ENCODE peak calls at places on chromosomes 4 and X, in seven cellular contexts. E is PC-3, A is GM23248, V is neural progenitor cell, L is MM.1S, Z is GM23338, I is HCT116. G is an unnamed sample.

GRCh38 chr4:106368678-106369077 is at the start of gene GIMD1:
- DNase-seq in E (no peak), A (no peak), V (no peak), L (no peak), Z (no peak), I (no peak), G (no peak)

GRCh38 chr4:181966084-181966483 is 277.1 kb upstream of the TENM3 start:
- DNase-seq in E (no peak), A (peak), V (no peak), L (peak), Z (no peak), I (no peak), G (no peak)

GRCh38 chrX:101408530-101408836 is 461 bp downstream of the HNRNPH2 start:
- DNase-seq in E (no peak), A (no peak), V (no peak), L (no peak), Z (no peak), I (no peak), G (no peak)

GRCh38 chr4:134601706-134602105 is 400.1 kb upstream of the PABPC4L start:
- DNase-seq in E (no peak), A (no peak), V (no peak), L (no peak), Z (no peak), I (no peak), G (no peak)

GRCh38 chrX:50643525-50644137 is 170.4 kb downstream of the SHROOM4 start:
- DNase-seq in E (no peak), A (no peak), V (no peak), L (no peak), Z (no peak), I (no peak), G (no peak)

GRCh38 chrX:154696328-154697045 is 43.1 kb upstream of the CTAG2 start:
- DNase-seq in E (peak), A (peak), V (no peak), L (no peak), Z (no peak), I (no peak), G (no peak)

GRCh38 chr4:6568689-6569332 is 6.2 kb upstream of the MAN2B2 start:
- DNase-seq in E (peak), A (peak), V (no peak), L (no peak), Z (no peak), I (peak), G (no peak)

GRCh38 chrX:48927736-48928382 is 9.0 kb upstream of the PIM2 start:
- DNase-seq in E (no peak), A (no peak), V (peak), L (no peak), Z (peak), I (no peak), G (no peak)

GRCh38 chr4:152515678-152516077 is 20.2 kb downstream of the FBXW7 start:
- DNase-seq in E (peak), A (peak), V (no peak), L (no peak), Z (no peak), I (no peak), G (no peak)

DNA sequence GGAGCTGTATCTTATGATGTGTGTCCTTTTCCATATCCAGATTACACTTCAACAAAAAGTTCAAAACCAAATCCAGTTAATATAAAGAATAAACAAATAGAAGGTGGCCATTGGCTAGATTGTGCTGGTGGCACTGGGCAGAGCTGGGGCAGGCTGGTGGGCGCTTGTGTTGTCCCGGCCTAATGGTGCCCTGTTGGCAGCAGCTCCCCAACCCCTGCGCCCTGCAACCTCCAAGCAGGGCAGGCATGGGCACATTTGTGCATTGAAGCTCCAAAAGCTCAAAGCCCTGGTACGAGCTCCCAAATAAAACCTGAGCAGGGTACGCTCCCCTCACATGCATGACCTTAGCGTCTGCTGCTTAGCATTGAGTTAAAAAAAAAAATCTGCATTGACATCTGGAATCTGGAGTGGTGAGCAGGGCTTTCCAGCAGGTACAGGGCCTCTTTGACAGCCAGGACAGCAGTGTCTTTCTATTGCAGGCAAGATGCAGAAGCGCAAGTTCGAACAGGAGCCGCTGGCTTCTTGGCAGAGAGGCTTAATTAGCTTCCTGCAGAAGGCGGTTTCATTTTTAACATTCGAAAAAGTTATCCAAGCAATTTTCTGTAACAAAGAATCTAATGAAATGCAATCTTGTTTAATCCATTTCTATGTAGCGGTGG is 25.9 kb upstream of the NYX start:
- DNase-seq in E (no peak), A (peak), V (no peak), L (no peak), Z (no peak), I (no peak), G (no peak)
- H3K4me3 ChIP-seq in E (no peak), A (peak), V (no peak), L (no peak), Z (no peak), I (no peak), G (no peak)

DNA sequence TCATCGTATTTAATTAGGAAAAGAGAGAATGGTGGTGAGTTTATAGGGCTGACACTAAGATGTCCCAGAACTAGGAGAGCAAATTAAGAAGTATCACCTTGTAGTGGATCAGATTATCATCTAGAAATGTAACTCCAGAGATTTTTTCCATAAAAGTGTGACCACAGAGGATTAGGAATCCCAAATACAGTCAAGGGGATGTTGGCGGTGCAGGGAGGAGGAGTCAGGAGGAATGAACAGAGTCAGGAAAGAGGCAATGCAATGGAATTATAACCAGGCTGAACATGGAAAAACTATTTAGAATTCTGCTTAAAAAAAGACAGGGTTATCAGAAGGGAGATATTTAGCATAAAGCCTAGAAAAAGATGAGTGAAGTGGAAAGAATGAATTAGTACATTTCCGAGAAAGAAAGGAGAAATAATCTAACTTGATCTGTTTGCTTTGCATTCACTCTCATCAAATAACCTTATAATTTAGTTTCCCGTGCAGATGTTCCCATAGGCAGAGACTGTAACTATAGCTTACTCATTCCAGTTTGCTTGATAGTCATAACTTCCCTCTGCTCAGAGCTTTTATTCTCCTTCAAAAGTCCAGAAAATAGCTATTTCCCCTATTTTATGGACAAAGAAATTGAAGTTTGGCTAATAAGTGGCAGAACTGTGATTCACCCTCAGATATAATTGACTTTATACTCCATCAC is 56.4 kb downstream of the SCFD2 start:
- DNase-seq in E (no peak), A (peak), V (no peak), L (no peak), Z (no peak), I (no peak), G (no peak)
- TF ChIP-seq EZH2phosphoT487 in E (no peak), A (no peak), V (no peak), L (no peak), Z (no peak), I (no peak), G (no peak)

DNA sequence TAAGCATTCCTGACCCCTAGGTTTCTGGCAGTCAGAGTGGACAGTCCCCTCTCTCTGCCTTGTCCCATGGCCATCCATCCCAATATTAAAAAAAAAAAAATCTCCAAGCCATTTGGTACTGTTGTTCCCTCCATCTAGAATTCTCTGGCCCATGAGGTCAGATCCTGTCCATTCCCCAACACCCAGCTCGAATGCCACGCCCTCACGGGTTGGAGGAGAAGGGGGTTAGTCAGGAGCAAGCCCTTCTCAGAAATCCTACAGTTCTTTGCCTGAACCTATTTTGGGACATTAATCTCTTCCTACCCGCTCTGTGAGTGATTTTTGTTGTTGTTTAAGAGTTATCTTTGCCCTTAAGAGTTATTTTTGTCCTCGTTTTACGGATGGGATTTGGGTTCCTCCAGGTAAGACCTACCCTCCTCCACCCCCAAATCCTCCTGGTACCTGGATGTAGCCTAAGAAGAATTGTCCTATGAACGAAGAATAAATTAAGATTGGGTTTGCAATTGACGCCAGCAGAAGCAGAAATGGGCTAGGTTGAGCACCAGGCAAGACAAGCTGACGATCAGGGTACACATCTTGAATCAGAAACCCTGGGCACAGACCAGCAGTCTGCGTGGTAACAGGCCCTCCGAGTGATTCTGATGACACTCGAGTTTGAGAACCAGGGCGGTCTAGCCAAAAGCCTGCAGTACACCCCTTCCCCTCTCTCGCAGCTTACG is 977 bp downstream of the RNF175 start:
- DNase-seq in E (no peak), A (peak), V (no peak), L (no peak), Z (peak), I (no peak), G (no peak)
- TF ChIP-seq EZH2 in E (no peak), A (no peak), V (no peak), L (no peak), Z (no peak), I (no peak), G (no peak)

GRCh38 chrX:21373637-21374162 is 518 bp upstream of the CNKSR2 start:
- DNase-seq in E (no peak), A (peak), V (peak), L (peak), Z (peak), I (no peak), G (no peak)

GRCh38 chrX:21374163-21374993 is at the start of gene CNKSR2:
- DNase-seq in E (peak), A (peak), V (peak), L (peak), Z (peak), I (no peak), G (peak)

GRCh38 chrX:21375795-21376069 is 1.5 kb downstream of the CNKSR2 start:
- DNase-seq in E (no peak), A (no peak), V (peak), L (no peak), Z (peak), I (no peak), G (peak)

GRCh38 chrX:21376636-21377035 is 2.4 kb downstream of the CNKSR2 start:
- DNase-seq in E (no peak), A (no peak), V (no peak), L (no peak), Z (no peak), I (no peak), G (no peak)

GRCh38 chrX:21374994-21375794 is 976 bp downstream of the CNKSR2 start:
- DNase-seq in E (no peak), A (no peak), V (peak), L (no peak), Z (peak), I (no peak), G (peak)
- H3K4me3 ChIP-seq in E (peak), A (peak), V (peak), L (peak), Z (peak), I (no peak), G (peak)

GRCh38 chrX:137929951-137930350 is 364.0 kb downstream of the ZIC3 start:
- DNase-seq in E (peak), A (no peak), V (no peak), L (no peak), Z (no peak), I (no peak), G (no peak)

GRCh38 chrX:137926090-137926489 is 360.2 kb downstream of the ZIC3 start:
- DNase-seq in E (peak), A (no peak), V (peak), L (peak), Z (peak), I (no peak), G (peak)

DNA sequence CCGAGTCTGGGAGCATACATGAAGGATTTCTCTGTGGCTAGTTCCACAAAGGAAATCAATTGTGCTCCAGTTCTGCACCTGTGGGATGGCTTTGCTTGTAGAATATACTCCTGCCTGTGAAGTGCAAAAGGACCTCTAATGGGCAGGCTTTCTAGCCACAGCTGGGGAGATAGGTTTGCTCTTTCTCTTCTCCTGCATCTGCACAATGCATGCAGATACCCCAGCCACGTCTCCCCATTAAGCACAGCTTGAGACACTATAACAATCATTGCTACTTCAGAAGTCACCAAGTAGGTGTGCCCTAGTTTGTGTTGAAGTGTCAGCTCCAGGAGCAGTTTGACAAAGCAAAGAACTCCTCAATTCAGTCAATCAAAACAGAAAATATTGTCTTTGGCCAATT is 364.6 kb downstream of the ZIC3 start:
- DNase-seq in E (no peak), A (no peak), V (no peak), L (no peak), Z (no peak), I (no peak), G (no peak)
- TF ChIP-seq EZH2phosphoT487 in E (no peak), A (no peak), V (no peak), L (no peak), Z (no peak), I (no peak), G (no peak)

GRCh38 chr4:62814510-62815047 is 1594.7 kb downstream of the TECRL start:
- DNase-seq in E (no peak), A (no peak), V (peak), L (no peak), Z (peak), I (no peak), G (no peak)
- TF ChIP-seq EZH2 in E (no peak), A (no peak), V (no peak), L (no peak), Z (no peak), I (no peak), G (no peak)

GRCh38 chr4:141132689-141133145 is 552 bp downstream of the RNF150 start:
- DNase-seq in E (no peak), A (peak), V (peak), L (no peak), Z (peak), I (no peak), G (peak)
- H3K4me3 ChIP-seq in E (peak), A (peak), V (peak), L (peak), Z (peak), I (no peak), G (peak)

G was measured in hepatocyte.